ENCODE peak calls at places on chromosomes 16 and 17, in four cellular contexts. I is psoas muscle; Z is hippocampal formation; K is CD4-positive, alpha-beta memory T cell. H is an unnamed sample.

GRCh38 chr16:66383551-66383950 is 17.1 kb downstream of the CDH5 start:
- DNase-seq in I (no peak), Z (no peak), K (no peak), H (no peak)

GRCh38 chr16:11627822-11628457 is 40.3 kb upstream of the SNN start:
- DNase-seq in I (no peak), Z (no peak), K (no peak), H (no peak)

GRCh38 chr17:81921996-81922565 is 4.1 kb upstream of the SIRT7 start:
- DNase-seq in I (no peak), Z (no peak), K (no peak), H (no peak)

GRCh38 chr17:18143044-18143936 is 34.7 kb downstream of the MYO15A start:
- DNase-seq in I (no peak), Z (no peak), K (no peak), H (no peak)

GRCh38 chr17:9110501-9110900 is 89.2 kb downstream of the NTN1 start:
- DNase-seq in I (no peak), Z (no peak), K (no peak), H (no peak)

GRCh38 chr17:64180089-64180488 is 50.1 kb upstream of the ERN1 start:
- DNase-seq in I (no peak), Z (no peak), K (no peak), H (no peak)

GRCh38 chr16:68396481-68396880 is 51.8 kb downstream of the SMPD3 start:
- DNase-seq in I (no peak), Z (no peak), K (peak), H (no peak)

GRCh38 chr17:6096201-6097004 is 26.2 kb downstream of the WSCD1 start:
- DNase-seq in I (no peak), Z (no peak), K (no peak), H (no peak)

GRCh38 chr17:31413871-31414589 is 22.6 kb downstream of the RAB11FIP4 start:
- DNase-seq in I (no peak), Z (peak), K (no peak), H (peak)